ENCODE peak calls at places on chromosomes 3 and 15, in four cellular contexts. Z, I, D and R are unnamed samples.
A peak's percentile ranks its signal among the peaks of the same experiment; 100 is the strongest.

GRCh38 chr3:195356151-195357086 is 85.5 kb upstream of the XXYLT1 start:
- DNase-seq in Z (no peak), I (no peak), D (no peak), R (no peak)

GRCh38 chr3:118181274-118181673 is 853.4 kb downstream of the IGSF11 start:
- DNase-seq in I (no peak), Z (no peak), D (no peak), R (no peak)

GRCh38 chr3:101695779-101696372 is 9.4 kb upstream of the RPL24 start:
- DNase-seq in Z (no peak), I (no peak), D (peak; percentile 67), R (peak; percentile 68)

GRCh38 chr3:64687381-64687780 is 419 bp downstream of the ADAMTS9 start:
- DNase-seq in D (no peak), I (peak; percentile 44), Z (no peak), R (no peak)

GRCh38 chr15:93830221-93830765 is 401.1 kb upstream of the MCTP2 start:
- DNase-seq in I (no peak), Z (no peak), D (no peak), R (no peak)

GRCh38 chr15:79003301-79003700 is 58.5 kb upstream of the CTSH start:
- DNase-seq in D (no peak), I (no peak), Z (no peak), R (no peak)

GRCh38 chr3:127676921-127677351 is 4.2 kb downstream of the ABTB1 start:
- DNase-seq in D (no peak), Z (no peak), I (peak; percentile 5), R (no peak)

GRCh38 chr3:110027446-110027845 is 690.1 kb upstream of the DPPA4 start:
- DNase-seq in I (no peak), D (no peak), Z (no peak), R (no peak)

GRCh38 chr15:100191161-100191560 is 150.6 kb downstream of the ADAMTS17 start:
- DNase-seq in I (no peak), D (no peak), Z (no peak), R (no peak)

GRCh38 chr15:100187677-100188076 is 154.1 kb downstream of the ADAMTS17 start:
- DNase-seq in D (no peak), I (no peak), Z (no peak), R (no peak)

GRCh38 chr15:100190675-100191074 is 151.1 kb downstream of the ADAMTS17 start:
- DNase-seq in I (no peak), D (no peak), Z (no peak), R (no peak)

GRCh38 chr15:100189849-100190248 is 151.9 kb downstream of the ADAMTS17 start:
- DNase-seq in D (no peak), Z (no peak), I (no peak), R (no peak)

DNA sequence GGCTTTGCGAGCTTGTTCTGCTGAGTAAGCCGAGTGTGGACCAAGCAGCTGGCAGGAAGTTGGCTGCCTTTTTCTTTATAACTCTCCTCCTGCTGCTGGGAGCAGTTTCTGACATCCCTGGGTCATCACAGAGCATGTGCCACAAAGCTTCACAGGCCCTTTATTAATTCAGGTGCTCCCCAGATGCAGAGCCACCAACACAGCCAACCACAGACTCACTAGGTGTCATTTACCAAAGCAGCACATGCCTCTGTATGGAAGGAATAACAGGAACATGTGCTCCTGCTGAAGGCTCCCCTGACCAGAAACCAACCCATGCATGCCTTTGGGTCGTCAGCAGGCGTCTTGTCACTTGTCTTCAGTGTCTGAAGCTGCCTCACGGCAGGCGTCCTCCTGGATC is 152.5 kb downstream of the ADAMTS17 start:
- DNase-seq in D (no peak), I (no peak), Z (no peak), R (no peak)
- TF ChIP-seq USF2 in D (no peak), I (no peak), Z (no peak), R (no peak)

GRCh38 chr3:13122101-13123055 is 49.1 kb upstream of the IQSEC1 start:
- DNase-seq in D (no peak), Z (no peak), I (no peak), R (no peak)

GRCh38 chr3:13121553-13122001 is 48.3 kb upstream of the IQSEC1 start:
- DNase-seq in I (peak; percentile 38), Z (no peak), D (no peak), R (no peak)

GRCh38 chr3:13119471-13120220 is 46.4 kb upstream of the IQSEC1 start:
- DNase-seq in D (no peak), I (no peak), Z (no peak), R (no peak)

GRCh38 chr3:13120928-13121552 is 47.8 kb upstream of the IQSEC1 start:
- DNase-seq in I (no peak), Z (no peak), D (no peak), R (no peak)

DNA sequence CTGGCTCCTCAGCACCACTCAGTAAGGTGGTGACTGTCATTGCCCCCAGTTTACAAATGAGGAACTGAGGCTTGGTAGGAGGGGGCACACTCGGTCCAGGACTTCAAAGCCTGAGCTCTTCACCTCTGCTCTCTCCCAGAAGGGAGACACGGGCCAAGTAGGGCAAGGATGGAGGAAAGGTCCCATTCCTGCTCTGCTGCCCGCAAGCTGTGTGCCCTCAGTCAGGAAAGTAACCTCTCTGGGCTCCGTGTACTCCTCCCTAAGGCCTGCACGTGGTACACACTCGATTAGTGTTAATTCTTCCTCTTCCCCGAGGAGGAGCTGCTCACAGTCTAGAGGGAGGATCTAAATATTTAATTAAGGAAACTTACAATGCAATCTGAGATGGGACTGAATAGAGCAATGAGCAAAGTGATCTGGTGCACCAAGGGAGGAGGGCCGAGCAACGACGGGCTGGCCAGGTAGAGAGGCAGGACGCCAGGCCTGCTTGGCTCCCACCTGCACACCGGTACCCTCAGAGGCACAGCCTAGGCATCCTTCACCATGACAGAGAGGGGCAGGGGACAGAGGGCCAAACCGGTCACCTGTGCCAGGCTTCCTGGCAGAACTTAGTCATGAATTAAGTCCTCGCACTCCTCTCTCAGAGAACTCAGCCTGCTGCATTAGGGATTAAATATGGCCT is 47.2 kb upstream of the IQSEC1 start:
- DNase-seq in I (no peak), D (no peak), Z (no peak), R (no peak)
- TF ChIP-seq CBFB in I (no peak), D (no peak), Z (no peak), R (no peak)

DNA sequence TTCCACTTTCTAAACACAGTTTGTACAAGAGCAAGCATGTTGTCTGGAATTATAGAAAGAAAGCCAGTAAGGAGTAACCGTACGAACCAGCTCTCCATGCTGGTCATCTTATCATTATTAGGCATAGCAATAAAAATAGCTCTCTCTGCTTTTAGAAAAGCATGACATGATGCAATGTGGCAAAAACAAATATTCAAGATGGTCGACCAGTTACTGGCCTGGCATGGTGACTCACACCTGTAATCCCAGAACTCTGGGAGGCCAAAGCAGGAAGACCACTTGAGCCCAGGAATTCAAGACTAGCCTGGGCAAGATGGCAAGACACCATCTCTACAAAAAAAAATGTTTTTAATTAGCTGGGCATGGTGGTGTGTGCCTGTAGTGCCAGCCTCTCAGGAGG is 2.6 kb upstream of the MAP4 start:
- DNase-seq in D (peak; percentile 12), I (no peak), Z (no peak), R (no peak)
- TF ChIP-seq USF2 in D (no peak), I (no peak), Z (no peak), R (no peak)

DNA sequence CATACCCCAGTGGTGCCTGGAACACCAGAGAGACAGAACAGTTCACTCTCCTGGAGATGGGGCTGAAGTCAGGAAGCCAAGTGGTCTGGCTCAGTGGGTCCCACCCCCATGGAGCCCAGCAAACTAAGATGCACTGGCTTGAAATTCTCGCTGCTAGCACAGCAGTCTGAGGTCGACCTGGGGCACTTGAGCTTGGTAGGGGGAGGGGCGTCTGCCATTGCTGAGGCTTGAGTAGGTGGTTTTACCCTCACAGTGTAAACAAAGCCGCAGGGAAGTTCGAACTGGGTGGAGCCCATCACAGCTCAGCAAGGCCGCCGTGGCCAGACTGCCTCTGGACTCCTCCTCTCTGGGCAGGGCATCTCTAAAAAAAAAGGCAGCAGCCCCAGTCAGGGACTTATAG is 272.0 kb downstream of the KLF13 start:
- DNase-seq in D (peak; percentile 14), Z (no peak), I (peak; percentile 69), R (no peak)
- TF ChIP-seq CBFB in D (no peak), Z (no peak), I (no peak), R (no peak)

GRCh38 chr3:13016083-13016725 is 57.0 kb downstream of the IQSEC1 start:
- DNase-seq in D (no peak), I (no peak), Z (peak; percentile 70), R (peak; percentile 42)
- TF ChIP-seq USF2 in D (no peak), I (no peak), Z (no peak), R (no peak)

GRCh38 chr3:159733194-159733860 is 255.3 kb upstream of the IL12A start:
- DNase-seq in Z (no peak), I (no peak), D (no peak), R (no peak)
- TF ChIP-seq CBFB in Z (no peak), I (no peak), D (no peak), R (no peak)

GRCh38 chr3:142863010-142863787 is 25.7 kb downstream of the PCOLCE2 start:
- DNase-seq in Z (no peak), D (no peak), I (no peak), R (no peak)

GRCh38 chr3:142863965-142864924 is 24.6 kb downstream of the PCOLCE2 start:
- DNase-seq in Z (no peak), I (no peak), D (no peak), R (no peak)

GRCh38 chr3:142858043-142858442 is 30.8 kb downstream of the PCOLCE2 start:
- DNase-seq in I (no peak), Z (no peak), D (no peak), R (no peak)

GRCh38 chr3:142857056-142857455 is 31.8 kb downstream of the PCOLCE2 start:
- DNase-seq in I (peak; percentile 56), D (peak; percentile 57), Z (no peak), R (no peak)

GRCh38 chr3:142861926-142862325 is 27.0 kb downstream of the PCOLCE2 start:
- DNase-seq in D (no peak), Z (no peak), I (no peak), R (no peak)
- TF ChIP-seq USF2 in D (no peak), Z (no peak), I (no peak), R (no peak)

DNA sequence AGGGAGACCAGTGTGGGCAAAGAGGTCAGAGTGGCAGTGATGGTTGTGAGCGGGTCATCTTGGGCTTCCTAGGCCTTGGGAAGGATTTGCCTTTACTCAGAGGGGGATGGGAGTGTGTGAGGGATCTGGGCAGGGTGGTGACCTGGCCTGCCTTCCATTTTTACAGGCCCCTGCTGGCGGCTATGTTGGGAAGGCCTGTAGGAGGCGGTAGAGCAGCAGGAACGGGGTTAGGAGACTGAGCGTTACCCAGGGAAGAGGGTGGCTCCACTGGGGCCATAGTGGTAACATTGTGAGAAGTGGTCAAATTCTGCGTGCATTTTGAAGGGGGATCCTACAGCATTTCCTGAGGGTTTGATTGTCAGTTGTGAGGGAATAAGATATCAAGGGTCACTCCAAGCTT is 307.3 kb upstream of the CTDSPL start:
- DNase-seq in D (no peak), I (peak; percentile 77), Z (no peak), R (peak; percentile 55)
- TF ChIP-seq CBFB in D (no peak), I (no peak), Z (no peak), R (no peak)

DNA sequence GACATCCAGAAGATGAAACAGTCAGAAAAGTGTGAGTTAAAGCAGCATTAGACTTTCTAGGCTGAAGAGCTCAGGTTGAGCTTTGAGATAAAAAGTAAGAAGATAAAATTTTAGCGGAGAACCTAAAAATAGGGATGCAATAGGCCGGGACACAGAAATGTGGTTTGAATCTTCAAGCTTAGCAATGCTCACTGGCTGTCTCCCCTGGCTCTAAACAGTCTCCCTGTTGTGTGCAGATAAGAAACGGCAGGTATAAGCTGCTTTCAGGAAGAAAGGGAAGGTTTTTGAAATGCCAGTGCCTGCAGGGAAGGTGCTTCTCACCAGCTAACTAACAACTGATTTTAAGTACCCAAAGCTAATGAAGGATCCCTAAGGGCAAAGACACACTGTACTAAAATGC is 718.7 kb upstream of the SGO1 start:
- DNase-seq in I (no peak), Z (no peak), D (no peak), R (no peak)
- TF ChIP-seq USF2 in I (no peak), Z (no peak), D (no peak), R (no peak)

GRCh38 chr15:69734699-69735098 is 282.1 kb downstream of the RPLP1 start:
- DNase-seq in D (no peak), Z (no peak), I (no peak), R (no peak)
- TF ChIP-seq CBFB in D (no peak), Z (no peak), I (no peak), R (no peak)